ENCODE peak calls at places on chromosomes 1 and 21, in seven cellular contexts. A is NCI-H1092; W is astrocyte of the spinal cord; E is neural crest cell; Y is epithelial cell of esophagus; O is left colon; F is CD8-positive, alpha-beta T cell. H is an unnamed sample.

GRCh38 chr1:178262101-178262500 is 168.2 kb downstream of the RASAL2 start:
- DNase-seq in W (peak; percentile 80), O (no peak), F (no peak), Y (no peak), E (no peak), A (no peak), H (peak; percentile 20)

GRCh38 chr1:45512641-45513054 is 9.0 kb downstream of the PRDX1 start:
- DNase-seq in A (peak; percentile 28), E (peak; percentile 57), Y (peak; percentile 74), O (peak; percentile 49), F (peak; percentile 35), W (peak; percentile 58), H (no peak)

GRCh38 chr21:42469272-42469671 is 26.8 kb downstream of the RSPH1 start:
- DNase-seq in Y (no peak), A (no peak), W (no peak), F (no peak), E (no peak), O (peak; percentile 69), H (no peak)

GRCh38 chr21:43937898-43938309 is 72.9 kb downstream of the AGPAT3 start:
- DNase-seq in F (no peak), E (no peak), W (no peak), O (no peak), A (no peak), Y (no peak), H (no peak)

GRCh38 chr1:156481527-156481926 is 19.0 kb downstream of the MEF2D start:
- DNase-seq in A (no peak), F (no peak), O (no peak), E (no peak), Y (no peak), W (no peak), H (no peak)

GRCh38 chr21:46111857-46112730 is 14.2 kb downstream of the COL6A2 start:
- DNase-seq in Y (no peak), O (peak; percentile 20), A (no peak), E (no peak), W (no peak), F (no peak), H (no peak)

GRCh38 chr1:173112129-173112528 is 61.4 kb upstream of the TNFSF18 start:
- DNase-seq in O (no peak), E (no peak), Y (peak; percentile 75), A (no peak), F (no peak), W (no peak), H (no peak)

GRCh38 chr1:92736395-92736794 is 48.5 kb downstream of the EVI5 start:
- DNase-seq in Y (peak; percentile 13), F (no peak), O (no peak), E (no peak), W (no peak), A (no peak), H (no peak)

GRCh38 chr1:81967957-81968356 is 167.2 kb downstream of the ADGRL2 start:
- DNase-seq in F (no peak), E (no peak), W (no peak), O (no peak), Y (no peak), A (no peak), H (no peak)

GRCh38 chr1:220776725-220777326 is 9.9 kb upstream of the MTARC1 start:
- DNase-seq in Y (peak; percentile 77), F (peak; percentile 34), W (peak; percentile 61), E (peak; percentile 92), A (peak; percentile 65), O (peak; percentile 59), H (peak; percentile 53)

GRCh38 chr21:44579056-44579832 is 1.2 kb downstream of the KRTAP10-5 start:
- DNase-seq in W (no peak), F (no peak), O (no peak), Y (no peak), E (no peak), A (no peak), H (no peak)

GRCh38 chr1:169795687-169796086 is 980 bp upstream of the METTL18 start:
- DNase-seq in E (no peak), W (peak; percentile 5), Y (peak; percentile 21), F (no peak), O (no peak), A (no peak), H (no peak)

GRCh38 chr1:19797827-19798226 is 1.9 kb downstream of the TMCO4 start:
- DNase-seq in W (no peak), Y (no peak), O (no peak), F (no peak), E (no peak), A (no peak), H (no peak)

GRCh38 chr1:34419662-34420061 is 243.0 kb downstream of the C1orf94 start:
- DNase-seq in W (no peak), E (no peak), O (no peak), Y (no peak), F (no peak), A (no peak), H (no peak)

GRCh38 chr1:43000271-43000670 is 41.6 kb upstream of the SLC2A1 start:
- DNase-seq in W (no peak), E (no peak), O (no peak), A (no peak), Y (no peak), F (no peak), H (no peak)

GRCh38 chr1:240484804-240485441 is 127.0 kb downstream of the GREM2 start:
- DNase-seq in W (no peak), A (no peak), E (no peak), F (no peak), O (no peak), Y (no peak), H (no peak)

GRCh38 chr1:54952950-54953718 is 27.3 kb upstream of the TMEM61 start:
- DNase-seq in A (no peak), Y (no peak), O (no peak), W (peak; percentile 38), E (no peak), F (no peak), H (no peak)

GRCh38 chr1:22258696-22259095 is 115.8 kb upstream of the WNT4 start:
- DNase-seq in W (peak; percentile 40), O (no peak), F (no peak), Y (no peak), E (no peak), A (no peak), H (no peak)

GRCh38 chr1:7289694-7290093 is 481.4 kb upstream of the VAMP3 start:
- DNase-seq in F (no peak), E (no peak), W (no peak), Y (no peak), O (no peak), A (no peak), H (no peak)

GRCh38 chr21:35011681-35012080 is 37.4 kb downstream of the RUNX1 start:
- DNase-seq in F (no peak), E (no peak), W (peak; percentile 69), O (no peak), Y (no peak), A (peak; percentile 36), H (no peak)

GRCh38 chr1:56570924-56571372 is 8.4 kb downstream of the PLPP3 start:
- DNase-seq in O (no peak), W (no peak), A (no peak), E (no peak), F (no peak), Y (peak; percentile 70), H (no peak)

GRCh38 chr1:156882543-156882942 is 11.0 kb upstream of the PEAR1 start:
- DNase-seq in W (no peak), Y (no peak), O (no peak), F (no peak), A (no peak), E (no peak), H (no peak)

GRCh38 chr1:59506952-59507351 is 210.1 kb downstream of the FGGY start:
- DNase-seq in O (no peak), W (peak; percentile 41), E (no peak), Y (no peak), A (no peak), F (no peak), H (no peak)